ENCODE peak calls at places on chromosomes 5 and 9, in eight cellular contexts. F is A673; A is RCC 7860; U is suprapubic skin; O is CD4-positive, alpha-beta T cell; D is kidney glomerular epithelial cell; Y is epithelial cell of esophagus; N is cerebellum. T is an unnamed sample.
A peak's percentile ranks its signal among the peaks of the same experiment; 100 is the strongest.

GRCh38 chr9:93413530-93413929 is 38.0 kb upstream of the FAM120A start:
- DNase-seq in N (no peak), A (no peak), U (no peak), Y (no peak), F (no peak), D (no peak), O (no peak), T (no peak)

GRCh38 chr9:114357911-114358328 is 28.3 kb downstream of the ORM2 start:
- DNase-seq in A (no peak), Y (no peak), F (no peak), D (no peak), N (no peak), O (no peak), U (no peak), T (no peak)

GRCh38 chr5:66906021-66906420 is 290.6 kb downstream of the CD180 start:
- DNase-seq in U (no peak), F (no peak), D (no peak), O (no peak), Y (no peak), N (no peak), A (no peak), T (no peak)

GRCh38 chr9:93028448-93029006 is 30.0 kb upstream of the SUSD3 start:
- DNase-seq in D (no peak), A (no peak), O (peak; percentile 54), U (no peak), Y (no peak), N (no peak), F (peak; percentile 73), T (no peak)

GRCh38 chr5:153654444-153654843 is 164.0 kb downstream of the GRIA1 start:
- DNase-seq in N (no peak), F (peak; percentile 17), Y (peak; percentile 18), A (no peak), U (no peak), D (no peak), O (no peak), T (peak; percentile 57)

GRCh38 chr5:39238366-39239105 is 19.2 kb upstream of the FYB1 start:
- DNase-seq in N (no peak), D (no peak), F (no peak), O (no peak), U (no peak), A (no peak), Y (no peak), T (no peak)

GRCh38 chr9:125990793-125991220 is 243.6 kb downstream of the PBX3 start:
- DNase-seq in U (no peak), Y (no peak), O (no peak), F (no peak), N (no peak), A (no peak), D (no peak), T (no peak)

GRCh38 chr5:108615216-108615615 is 132.5 kb upstream of the FER start:
- DNase-seq in N (no peak), D (no peak), O (no peak), F (peak; percentile 7), U (no peak), Y (peak; percentile 30), A (no peak), T (no peak)

GRCh38 chr9:92820964-92821363 is 56.3 kb upstream of the BICD2 start:
- DNase-seq in D (no peak), U (no peak), N (no peak), O (no peak), F (no peak), A (no peak), Y (no peak), T (no peak)

GRCh38 chr9:121204611-121205010 is 2.9 kb upstream of the RAB14 start:
- DNase-seq in U (no peak), N (no peak), Y (no peak), O (no peak), D (no peak), F (no peak), A (no peak), T (no peak)

GRCh38 chr5:138241688-138242547 is 28.8 kb upstream of the CDC23 start:
- DNase-seq in D (no peak), O (no peak), Y (no peak), A (no peak), F (no peak), N (peak; percentile 51), U (no peak), T (peak; percentile 14)

GRCh38 chr9:8717146-8717545 is 917.6 kb upstream of the DMAC1 start:
- DNase-seq in N (no peak), O (no peak), A (peak; percentile 42), D (peak; percentile 1), Y (no peak), F (no peak), U (no peak), T (no peak)

GRCh38 chr5:39638803-39639202 is 214.0 kb upstream of the DAB2 start:
- DNase-seq in Y (peak; percentile 60), A (no peak), D (no peak), U (no peak), O (no peak), N (no peak), F (no peak), T (peak; percentile 73)

GRCh38 chr5:368162-369084 is 46.9 kb downstream of the AHRR start:
- DNase-seq in D (no peak), O (no peak), N (no peak), Y (no peak), A (no peak), U (peak; percentile 63), F (no peak), T (no peak)

GRCh38 chr9:27368317-27368985 is 71.5 kb upstream of the EQTN start:
- DNase-seq in Y (no peak), A (no peak), F (no peak), D (no peak), U (no peak), N (no peak), O (no peak), T (no peak)

GRCh38 chr9:120435066-120435465 is 144.9 kb downstream of the CDK5RAP2 start:
- DNase-seq in U (no peak), D (no peak), F (no peak), N (no peak), Y (no peak), A (no peak), O (no peak), T (no peak)

GRCh38 chr9:114465906-114466900 is 39.1 kb downstream of the WHRN start:
- DNase-seq in U (no peak), O (no peak), A (no peak), F (no peak), N (no peak), Y (peak; percentile 34), D (no peak), T (no peak)

GRCh38 chr5:133735346-133735745 is 123.0 kb upstream of the FSTL4 start:
- DNase-seq in U (no peak), F (no peak), N (no peak), Y (peak; percentile 48), D (peak; percentile 2), A (peak; percentile 31), O (no peak), T (peak; percentile 41)

T was measured in renal cortical epithelial cell.